ENCODE peak calls at places on chromosomes 12 and 14, in seven cellular contexts. One of them, this sample, is unnamed.

GRCh38 chr12:52147367-52147972 is 44.3 kb downstream of the KRT80 start:
- DNase-seq in uterus: peak
- DNase-seq in testis: peak
- DNase-seq in esophagus squamous epithelium: peak
- DNase-seq in A549: peak
- DNase-seq in IMR-90: peak
- DNase-seq in tibial nerve: peak
- DNase-seq in this sample: peak

GRCh38 chr12:124970647-124971402 is 18.1 kb downstream of the DHX37 start:
- DNase-seq in A549: no peak
- DNase-seq in IMR-90: no peak
- DNase-seq in esophagus squamous epithelium: no peak
- DNase-seq in tibial nerve: no peak
- DNase-seq in uterus: no peak
- DNase-seq in testis: no peak
- DNase-seq in this sample: no peak

GRCh38 chr14:29243355-29243754 is 476.8 kb downstream of the FOXG1 start:
- DNase-seq in testis: no peak
- DNase-seq in esophagus squamous epithelium: no peak
- DNase-seq in IMR-90: peak
- DNase-seq in uterus: no peak
- DNase-seq in tibial nerve: no peak
- DNase-seq in A549: no peak
- DNase-seq in this sample: no peak

GRCh38 chr14:51520087-51520486 is 131.6 kb upstream of the FRMD6 start:
- DNase-seq in A549: no peak
- DNase-seq in esophagus squamous epithelium: no peak
- DNase-seq in testis: no peak
- DNase-seq in uterus: no peak
- DNase-seq in IMR-90: no peak
- DNase-seq in tibial nerve: no peak
- DNase-seq in this sample: no peak

GRCh38 chr12:55697686-55698085 is 10.0 kb downstream of the ITGA7 start:
- DNase-seq in IMR-90: no peak
- DNase-seq in esophagus squamous epithelium: no peak
- DNase-seq in uterus: peak
- DNase-seq in A549: no peak
- DNase-seq in testis: no peak
- DNase-seq in tibial nerve: no peak
- DNase-seq in this sample: peak

GRCh38 chr12:59972941-59973340 is 377.1 kb downstream of the SLC16A7 start:
- DNase-seq in uterus: no peak
- DNase-seq in testis: no peak
- DNase-seq in A549: peak
- DNase-seq in IMR-90: peak
- DNase-seq in esophagus squamous epithelium: no peak
- DNase-seq in tibial nerve: no peak
- DNase-seq in this sample: no peak

GRCh38 chr14:39140170-39140569 is 26.0 kb downstream of the GEMIN2 start:
- DNase-seq in IMR-90: no peak
- DNase-seq in esophagus squamous epithelium: no peak
- DNase-seq in tibial nerve: no peak
- DNase-seq in uterus: no peak
- DNase-seq in testis: no peak
- DNase-seq in A549: no peak
- DNase-seq in this sample: no peak

GRCh38 chr12:105378821-105379400 is 48.4 kb downstream of the C12orf75 start:
- DNase-seq in uterus: no peak
- DNase-seq in A549: peak
- DNase-seq in tibial nerve: no peak
- DNase-seq in testis: peak
- DNase-seq in IMR-90: no peak
- DNase-seq in esophagus squamous epithelium: no peak
- DNase-seq in this sample: no peak

GRCh38 chr14:81415781-81416180 is 15.7 kb upstream of the STON2 start:
- DNase-seq in uterus: no peak
- DNase-seq in tibial nerve: no peak
- DNase-seq in IMR-90: no peak
- DNase-seq in esophagus squamous epithelium: no peak
- DNase-seq in testis: no peak
- DNase-seq in A549: no peak
- DNase-seq in this sample: no peak

GRCh38 chr14:64502476-64503183 is 1.0 kb downstream of the ZBTB25 start:
- DNase-seq in testis: peak
- DNase-seq in tibial nerve: no peak
- DNase-seq in A549: peak
- DNase-seq in esophagus squamous epithelium: no peak
- DNase-seq in uterus: no peak
- DNase-seq in IMR-90: peak
- DNase-seq in this sample: no peak

GRCh38 chr12:109963743-109964429 is 32.3 kb downstream of the GIT2 start:
- DNase-seq in A549: no peak
- DNase-seq in esophagus squamous epithelium: no peak
- DNase-seq in IMR-90: peak
- DNase-seq in tibial nerve: no peak
- DNase-seq in uterus: peak
- DNase-seq in testis: no peak
- DNase-seq in this sample: peak

GRCh38 chr14:52730708-52731111 is 744 bp downstream of the STYX start:
- DNase-seq in IMR-90: no peak
- DNase-seq in testis: no peak
- DNase-seq in uterus: no peak
- DNase-seq in esophagus squamous epithelium: no peak
- DNase-seq in tibial nerve: peak
- DNase-seq in A549: no peak
- DNase-seq in this sample: no peak

GRCh38 chr12:105221588-105222325 is 14.2 kb downstream of the APPL2 start:
- DNase-seq in IMR-90: no peak
- DNase-seq in testis: no peak
- DNase-seq in tibial nerve: no peak
- DNase-seq in A549: no peak
- DNase-seq in uterus: no peak
- DNase-seq in esophagus squamous epithelium: no peak
- DNase-seq in this sample: no peak

GRCh38 chr12:28955491-28955890 is 193.6 kb upstream of the FAR2 start:
- DNase-seq in testis: no peak
- DNase-seq in esophagus squamous epithelium: no peak
- DNase-seq in uterus: no peak
- DNase-seq in A549: no peak
- DNase-seq in IMR-90: peak
- DNase-seq in tibial nerve: no peak
- DNase-seq in this sample: no peak

GRCh38 chr12:128012110-128012509 is 254.9 kb upstream of the TMEM132C start:
- DNase-seq in IMR-90: no peak
- DNase-seq in tibial nerve: no peak
- DNase-seq in esophagus squamous epithelium: no peak
- DNase-seq in testis: no peak
- DNase-seq in uterus: no peak
- DNase-seq in A549: no peak
- DNase-seq in this sample: no peak

GRCh38 chr14:103740991-103741689 is 25.5 kb downstream of the ZFYVE21 start:
- DNase-seq in tibial nerve: no peak
- DNase-seq in A549: no peak
- DNase-seq in uterus: no peak
- DNase-seq in testis: no peak
- DNase-seq in esophagus squamous epithelium: no peak
- DNase-seq in IMR-90: peak
- DNase-seq in this sample: no peak

GRCh38 chr12:120771097-120771496 is 45.5 kb downstream of the ACADS start:
- DNase-seq in testis: no peak
- DNase-seq in tibial nerve: no peak
- DNase-seq in esophagus squamous epithelium: no peak
- DNase-seq in uterus: no peak
- DNase-seq in A549: no peak
- DNase-seq in IMR-90: no peak
- DNase-seq in this sample: no peak

GRCh38 chr12:61531195-61531594 is 729.0 kb upstream of the USP15 start:
- DNase-seq in tibial nerve: no peak
- DNase-seq in A549: no peak
- DNase-seq in uterus: no peak
- DNase-seq in esophagus squamous epithelium: no peak
- DNase-seq in IMR-90: no peak
- DNase-seq in testis: no peak
- DNase-seq in this sample: no peak

GRCh38 chr14:105176513-105176912 is 4.6 kb downstream of the NUDT14 start:
- DNase-seq in testis: no peak
- DNase-seq in IMR-90: no peak
- DNase-seq in esophagus squamous epithelium: no peak
- DNase-seq in tibial nerve: no peak
- DNase-seq in A549: no peak
- DNase-seq in uterus: no peak
- DNase-seq in this sample: no peak

GRCh38 chr12:66120477-66120876 is 10.1 kb downstream of the LLPH start:
- DNase-seq in IMR-90: no peak
- DNase-seq in uterus: no peak
- DNase-seq in esophagus squamous epithelium: no peak
- DNase-seq in A549: no peak
- DNase-seq in tibial nerve: no peak
- DNase-seq in testis: no peak
- DNase-seq in this sample: no peak
- TF ChIP-seq CTCF in IMR-90: peak
- TF ChIP-seq CTCF in uterus: no peak
- TF ChIP-seq CTCF in esophagus squamous epithelium: no peak
- TF ChIP-seq CTCF in A549: peak
- TF ChIP-seq CTCF in tibial nerve: no peak
- TF ChIP-seq CTCF in testis: no peak
- TF ChIP-seq CTCF in this sample: no peak

GRCh38 chr14:60171690-60172089 is 6.5 kb upstream of the DHRS7 start:
- DNase-seq in IMR-90: no peak
- DNase-seq in tibial nerve: no peak
- DNase-seq in A549: no peak
- DNase-seq in esophagus squamous epithelium: no peak
- DNase-seq in uterus: no peak
- DNase-seq in testis: no peak
- DNase-seq in this sample: no peak

GRCh38 chr14:60166144-60166543 is 946 bp upstream of the DHRS7 start:
- DNase-seq in testis: peak
- DNase-seq in uterus: no peak
- DNase-seq in tibial nerve: no peak
- DNase-seq in esophagus squamous epithelium: no peak
- DNase-seq in A549: no peak
- DNase-seq in IMR-90: no peak
- DNase-seq in this sample: peak

GRCh38 chr14:60170948-60171347 is 5.8 kb upstream of the DHRS7 start:
- DNase-seq in IMR-90: no peak
- DNase-seq in testis: no peak
- DNase-seq in esophagus squamous epithelium: no peak
- DNase-seq in uterus: no peak
- DNase-seq in tibial nerve: no peak
- DNase-seq in A549: no peak
- DNase-seq in this sample: no peak

GRCh38 chr14:60168841-60169240 is 3.6 kb upstream of the DHRS7 start:
- DNase-seq in A549: no peak
- DNase-seq in uterus: no peak
- DNase-seq in testis: no peak
- DNase-seq in tibial nerve: no peak
- DNase-seq in esophagus squamous epithelium: no peak
- DNase-seq in IMR-90: no peak
- DNase-seq in this sample: no peak

DNA sequence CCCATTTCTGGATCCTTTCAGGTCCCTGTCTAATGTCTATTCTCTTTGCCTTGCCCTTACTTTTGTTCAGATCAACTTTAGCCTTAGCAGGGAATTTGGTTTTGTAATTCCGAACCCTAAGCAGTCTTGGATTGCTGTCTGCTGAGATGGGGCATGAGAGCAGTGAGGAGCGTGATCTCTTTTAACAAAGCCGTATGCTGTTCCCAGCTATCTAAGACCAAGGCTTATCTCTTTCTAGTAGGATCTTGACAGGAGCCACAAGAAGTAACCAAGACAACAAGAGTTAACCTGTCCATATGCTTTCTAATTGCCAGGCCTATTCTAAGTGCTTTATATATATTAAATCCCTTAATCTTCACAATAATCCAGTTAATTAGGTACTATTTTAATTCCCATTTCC is 4.5 kb upstream of the DHRS7 start:
- DNase-seq in esophagus squamous epithelium: no peak
- DNase-seq in IMR-90: no peak
- DNase-seq in tibial nerve: no peak
- DNase-seq in A549: no peak
- DNase-seq in uterus: no peak
- DNase-seq in testis: no peak
- DNase-seq in this sample: no peak
- TF ChIP-seq POLR2A in esophagus squamous epithelium: no peak
- TF ChIP-seq POLR2A in IMR-90: no peak
- TF ChIP-seq POLR2A in tibial nerve: no peak
- TF ChIP-seq POLR2A in A549: no peak
- TF ChIP-seq POLR2A in uterus: no peak
- TF ChIP-seq POLR2A in testis: no peak
- TF ChIP-seq POLR2A in this sample: no peak

GRCh38 chr12:42789808-42790760 is 200.5 kb upstream of the PRICKLE1 start:
- DNase-seq in uterus: no peak
- DNase-seq in A549: no peak
- DNase-seq in IMR-90: no peak
- DNase-seq in tibial nerve: no peak
- DNase-seq in testis: no peak
- DNase-seq in esophagus squamous epithelium: no peak
- DNase-seq in this sample: no peak

GRCh38 chr12:42791399-42791798 is 201.9 kb upstream of the PRICKLE1 start:
- DNase-seq in uterus: no peak
- DNase-seq in IMR-90: no peak
- DNase-seq in testis: no peak
- DNase-seq in A549: no peak
- DNase-seq in esophagus squamous epithelium: no peak
- DNase-seq in tibial nerve: no peak
- DNase-seq in this sample: no peak

GRCh38 chr12:42794811-42795210 is 205.3 kb upstream of the PRICKLE1 start:
- DNase-seq in tibial nerve: no peak
- DNase-seq in IMR-90: peak
- DNase-seq in uterus: no peak
- DNase-seq in esophagus squamous epithelium: no peak
- DNase-seq in A549: no peak
- DNase-seq in testis: no peak
- DNase-seq in this sample: no peak

GRCh38 chr12:42790761-42791151 is 201.2 kb upstream of the PRICKLE1 start:
- DNase-seq in testis: no peak
- DNase-seq in A549: peak
- DNase-seq in esophagus squamous epithelium: no peak
- DNase-seq in IMR-90: peak
- DNase-seq in uterus: no peak
- DNase-seq in tibial nerve: no peak
- DNase-seq in this sample: no peak

DNA sequence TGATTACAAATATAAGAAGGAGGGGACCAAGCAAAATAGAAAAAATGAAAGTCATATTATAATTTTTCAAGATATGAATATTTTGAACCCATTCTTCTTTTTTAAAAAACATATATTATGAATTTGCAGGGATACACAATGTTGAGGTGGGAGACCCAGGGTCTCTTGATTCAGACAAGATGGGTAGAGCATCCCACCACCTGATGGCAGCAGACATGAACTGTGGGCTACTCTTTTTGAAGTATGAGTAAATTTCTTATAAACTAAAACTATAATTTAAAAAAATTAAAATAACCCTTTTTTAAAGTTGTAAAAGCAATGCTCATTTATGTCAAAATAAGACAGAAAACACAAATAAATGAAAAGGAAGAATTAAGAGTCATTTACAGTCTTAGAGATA is 202.7 kb upstream of the PRICKLE1 start:
- DNase-seq in tibial nerve: no peak
- DNase-seq in uterus: no peak
- DNase-seq in A549: no peak
- DNase-seq in esophagus squamous epithelium: no peak
- DNase-seq in testis: no peak
- DNase-seq in IMR-90: no peak
- DNase-seq in this sample: no peak
- H3K27ac ChIP-seq in tibial nerve: no peak
- H3K27ac ChIP-seq in uterus: no peak
- H3K27ac ChIP-seq in A549: no peak
- H3K27ac ChIP-seq in esophagus squamous epithelium: no peak
- H3K27ac ChIP-seq in testis: no peak
- H3K27ac ChIP-seq in IMR-90: no peak
- H3K27ac ChIP-seq in this sample: no peak

GRCh38 chr14:57692671-57693070 is 173.2 kb downstream of the SLC35F4 start:
- DNase-seq in tibial nerve: no peak
- DNase-seq in A549: peak
- DNase-seq in esophagus squamous epithelium: no peak
- DNase-seq in IMR-90: peak
- DNase-seq in uterus: no peak
- DNase-seq in testis: no peak
- DNase-seq in this sample: no peak
- TF ChIP-seq CTCF in tibial nerve: peak
- TF ChIP-seq CTCF in A549: peak
- TF ChIP-seq CTCF in esophagus squamous epithelium: peak
- TF ChIP-seq CTCF in IMR-90: peak
- TF ChIP-seq CTCF in uterus: no peak
- TF ChIP-seq CTCF in testis: peak
- TF ChIP-seq CTCF in this sample: no peak